ENCODE peak calls at places on chromosomes 12 and 14, in five cellular contexts. E, S, J, T and X are unnamed samples.

GRCh38 chr12:34399631-34400422 is 377.5 kb downstream of the ALG10 start:
- DNase-seq in J (no peak), S (no peak), T (peak), E (no peak), X (peak)

GRCh38 chr14:33210304-33210703 is 271.6 kb downstream of the NPAS3 start:
- DNase-seq in T (no peak), J (no peak), E (no peak), S (peak), X (no peak)

GRCh38 chr14:104370256-104370870 is 209.2 kb upstream of the C14orf180 start:
- DNase-seq in T (no peak), J (no peak), E (no peak), S (no peak), X (no peak)

GRCh38 chr14:53430870-53431269 is 277.7 kb upstream of the DDHD1 start:
- DNase-seq in T (no peak), J (no peak), E (no peak), S (no peak), X (no peak)

GRCh38 chr12:81610955-81611889 is 147.9 kb downstream of the PPFIA2 start:
- DNase-seq in J (no peak), S (peak), E (no peak), T (no peak), X (no peak)

GRCh38 chr12:43345023-43345422 is 207.0 kb downstream of the ADAMTS20 start:
- DNase-seq in J (no peak), T (no peak), S (no peak), E (no peak), X (no peak)

GRCh38 chr12:54521291-54522062 is 23.9 kb downstream of the NCKAP1L start:
- DNase-seq in E (no peak), S (no peak), T (no peak), J (no peak), X (no peak)

GRCh38 chr14:21852061-21852664 is 178.5 kb upstream of the OR4E1 start:
- DNase-seq in J (peak), T (no peak), S (peak), E (peak), X (no peak)

GRCh38 chr14:68474741-68475140 is 318.1 kb downstream of the ZFP36L1 start:
- DNase-seq in S (no peak), J (no peak), E (no peak), T (no peak), X (no peak)

GRCh38 chr14:76904740-76905569 is 78.7 kb downstream of the LRRC74A start:
- DNase-seq in S (peak), E (no peak), J (peak), T (peak), X (no peak)

GRCh38 chr14:73725116-73726024 is 11.2 kb upstream of the PNMA1 start:
- DNase-seq in E (no peak), S (peak), T (no peak), J (no peak), X (no peak)

GRCh38 chr12:102913453-102914226 is 3.4 kb downstream of the PAH start:
- DNase-seq in T (no peak), S (no peak), E (no peak), J (no peak), X (no peak)

GRCh38 chr12:5000204-5000603 is 43.5 kb upstream of the KCNA5 start:
- DNase-seq in T (no peak), J (no peak), S (no peak), E (no peak), X (no peak)

GRCh38 chr12:120381752-120382419 is 12.9 kb upstream of the MSI1 start:
- DNase-seq in S (no peak), J (no peak), E (no peak), T (no peak), X (no peak)

GRCh38 chr12:95633049-95633545 is 81.8 kb upstream of the USP44 start:
- DNase-seq in E (no peak), T (peak), S (peak), J (no peak), X (no peak)

GRCh38 chr12:131088701-131089525 is 135.2 kb downstream of the ADGRD1 start:
- DNase-seq in T (peak), J (no peak), S (no peak), E (no peak), X (no peak)

GRCh38 chr12:5576011-5576410 is 144.1 kb downstream of the NTF3 start:
- DNase-seq in E (no peak), T (no peak), S (no peak), J (no peak), X (no peak)

GRCh38 chr12:96093543-96094196 is 58.3 kb upstream of the LTA4H start:
- DNase-seq in T (no peak), S (peak), E (no peak), J (no peak), X (no peak)

GRCh38 chr14:92704036-92704804 is 44.2 kb downstream of the LGMN start:
- DNase-seq in E (no peak), S (no peak), T (no peak), J (no peak), X (no peak)

GRCh38 chr12:121005346-121005815 is 10.9 kb downstream of the C12orf43 start:
- DNase-seq in J (peak), S (peak), T (no peak), E (no peak), X (no peak)

GRCh38 chr12:76506149-76506548 is 53.4 kb downstream of the OSBPL8 start:
- DNase-seq in E (no peak), S (no peak), J (no peak), T (no peak), X (no peak)

GRCh38 chr12:78802593-78802992 is 62.0 kb upstream of the SYT1 start:
- DNase-seq in J (no peak), T (no peak), S (peak), E (no peak), X (no peak)

GRCh38 chr12:78622529-78623221 is 241.9 kb upstream of the SYT1 start:
- DNase-seq in T (no peak), S (no peak), E (no peak), J (no peak), X (no peak)